ENCODE peak calls at places on chromosomes 16 and 17, in eight cellular contexts. Q is left lung; Y is NT2/D1; U is fibroblast of mammary gland; D is bronchial epithelial cell; O is H1; F is fibroblast of villous mesenchyme; R is CD8-positive, alpha-beta T cell. J is an unnamed sample.
A peak's percentile ranks its signal among the peaks of the same experiment; 100 is the strongest.

GRCh38 chr16:914453-914852 is 56.3 kb downstream of the LMF1 start:
- DNase-seq in Q (no peak), Y (no peak), U (peak; percentile 14), D (peak; percentile 6), O (no peak), F (no peak), R (no peak), J (peak; percentile 99)

GRCh38 chr17:41324180-41325075 is 8.9 kb upstream of the KRTAP17-1 start:
- DNase-seq in Q (no peak), Y (peak; percentile 16), U (peak; percentile 8), D (peak; percentile 50), O (peak; percentile 61), F (peak; percentile 12), R (no peak), J (peak; percentile 77)

GRCh38 chr17:32626371-32626770 is 139.6 kb downstream of the CDK5R1 start:
- DNase-seq in Q (no peak), Y (no peak), U (no peak), D (no peak), O (no peak), F (no peak), R (no peak), J (no peak)

GRCh38 chr16:971582-971905 is 760 bp upstream of the LMF1 start:
- DNase-seq in Q (no peak), Y (no peak), U (no peak), D (no peak), O (no peak), F (no peak), R (no peak), J (no peak)

GRCh38 chr17:7354262-7354781 is 634 bp upstream of the TMEM95 start:
- DNase-seq in Q (peak; percentile 27), Y (no peak), U (peak; percentile 66), D (peak; percentile 100), O (no peak), F (peak; percentile 21), R (no peak), J (no peak)

GRCh38 chr17:2689411-2690164 is 22.0 kb downstream of the CLUH start:
- DNase-seq in Q (peak; percentile 79), Y (no peak), U (no peak), D (no peak), O (peak; percentile 55), F (no peak), R (peak; percentile 63), J (peak; percentile 72)

GRCh38 chr17:71845354-71845753 is 275.5 kb upstream of the SOX9 start:
- DNase-seq in Q (no peak), Y (no peak), U (no peak), D (no peak), O (no peak), F (no peak), R (no peak), J (no peak)

GRCh38 chr17:34306466-34306865 is 12.8 kb upstream of the CCL8 start:
- DNase-seq in Q (no peak), Y (no peak), U (peak; percentile 92), D (peak; percentile 71), O (peak; percentile 51), F (peak; percentile 57), R (no peak), J (peak; percentile 55)

GRCh38 chr17:22268214-22268911 is 576.0 kb downstream of the KCNJ18 start:
- DNase-seq in Q (no peak), Y (no peak), U (no peak), D (no peak), O (no peak), F (no peak), R (no peak), J (peak; percentile 88)

DNA sequence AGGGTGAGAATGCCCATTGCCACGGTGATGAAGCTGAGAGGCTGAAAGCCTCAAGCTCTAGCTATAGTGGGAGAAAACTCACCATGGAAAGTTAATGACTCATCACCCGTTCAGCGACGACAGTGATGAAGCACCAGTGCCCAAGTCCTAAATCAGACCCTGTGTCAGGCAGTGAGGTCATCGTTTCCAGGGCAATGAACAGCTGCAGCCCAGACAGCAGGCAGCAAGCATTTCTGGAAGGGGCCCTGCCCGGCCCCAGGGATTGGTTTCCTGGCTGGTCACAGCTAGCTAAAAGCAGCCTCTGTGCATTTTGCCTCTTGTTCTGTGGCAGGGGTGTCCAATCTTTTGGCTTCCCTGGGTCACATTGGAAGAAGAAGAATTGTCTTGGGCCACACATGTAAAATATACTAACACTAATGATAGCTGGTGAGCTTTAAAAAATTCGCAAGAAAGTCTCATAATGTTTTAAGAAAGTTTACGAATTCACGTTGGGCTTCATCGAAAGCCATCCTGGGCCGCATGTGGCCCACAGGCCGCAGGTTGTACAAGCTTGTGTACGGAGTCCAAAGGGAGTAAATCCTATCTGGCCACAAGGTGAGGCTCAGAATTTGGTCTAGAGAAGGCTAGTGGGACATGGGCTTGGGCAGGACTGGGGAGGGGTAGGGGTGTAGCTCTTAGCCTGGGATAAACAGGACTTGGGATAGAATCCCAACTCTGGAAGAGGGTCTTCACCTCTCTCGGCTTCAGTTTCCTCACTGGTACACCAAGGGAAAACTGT is 40.6 kb downstream of the MIS12 start:
- DNase-seq in Q (no peak), Y (no peak), U (peak; percentile 97), D (peak; percentile 94), O (no peak), F (peak; percentile 97), R (no peak), J (no peak)
- H3K4me3 ChIP-seq in Q (no peak overlapping the region), Y (no peak overlapping the region), U (no peak overlapping the region), D (no peak overlapping the region), O (no peak overlapping the region), F (no peak overlapping the region), R (no peak overlapping the region), J (no peak overlapping the region)

GRCh38 chr16:84475643-84476240 is 28.7 kb downstream of the MEAK7 start:
- DNase-seq in Q (no peak), Y (no peak), U (no peak), D (no peak), O (peak; percentile 31), F (no peak), R (peak; percentile 47), J (no peak)

GRCh38 chr16:84467709-84468108 is 36.8 kb downstream of the MEAK7 start:
- DNase-seq in Q (no peak), Y (no peak), U (no peak), D (no peak), O (no peak), F (no peak), R (no peak), J (no peak)

GRCh38 chr16:84467256-84467655 is 37.2 kb downstream of the MEAK7 start:
- DNase-seq in Q (no peak), Y (no peak), U (no peak), D (peak; percentile 79), O (no peak), F (no peak), R (peak; percentile 9), J (peak; percentile 52)

GRCh38 chr16:84471966-84472365 is 32.5 kb downstream of the MEAK7 start:
- DNase-seq in Q (no peak), Y (no peak), U (no peak), D (no peak), O (no peak), F (no peak), R (peak; percentile 31), J (no peak)

DNA sequence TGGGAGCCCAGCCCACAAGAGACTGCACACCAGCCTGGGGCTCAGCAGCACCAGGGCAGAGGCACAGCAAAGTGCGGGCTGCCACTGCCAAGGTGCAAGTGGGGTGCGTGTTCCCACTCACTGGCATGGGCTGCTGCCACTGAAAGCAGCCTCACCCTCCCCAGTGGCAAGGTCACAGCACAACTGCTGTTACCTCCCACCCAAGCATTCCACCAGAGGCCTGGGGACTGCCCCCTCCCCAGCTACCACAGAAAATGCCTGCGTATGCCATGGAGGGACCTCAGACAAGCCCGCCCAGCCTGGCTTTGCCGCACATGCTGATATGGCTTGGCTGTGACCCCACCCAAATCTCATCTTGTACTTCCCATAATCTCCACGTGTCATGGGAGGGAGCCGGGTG is 33.1 kb downstream of the MEAK7 start:
- DNase-seq in Q (no peak), Y (no peak), U (no peak), D (no peak), O (no peak), F (no peak), R (peak; percentile 15), J (no peak)
- H3K4me3 ChIP-seq in Q (no peak overlapping the region), Y (no peak overlapping the region), U (no peak overlapping the region), D (no peak overlapping the region), O (no peak overlapping the region), F (no peak overlapping the region), R (no peak overlapping the region), J (no peak overlapping the region)

GRCh38 chr17:79852748-79853147 is 13.5 kb upstream of the CBX4 start:
- DNase-seq in Q (no peak), Y (no peak), U (peak; percentile 50), D (peak; percentile 76), O (no peak), F (peak; percentile 74), R (no peak), J (no peak)
- H3K4me3 ChIP-seq in Q (peak overlapping the region; percentile 12), Y (no peak overlapping the region), U (peak overlapping the region; percentile 9), D (peak overlapping the region; percentile 23), O (no peak overlapping the region), F (peak overlapping the region; percentile 42), R (no peak overlapping the region), J (no peak overlapping the region)

GRCh38 chr16:67846320-67847063 is at the start of gene NUTF2:
- DNase-seq in Q (peak; percentile 97), Y (peak; percentile 98), U (peak; percentile 88), D (peak; percentile 77), O (peak; percentile 98), F (peak; percentile 95), R (peak; percentile 97), J (no peak)

GRCh38 chr16:67844441-67844840 is 2.3 kb upstream of the NUTF2 start:
- DNase-seq in Q (no peak), Y (no peak), U (peak; percentile 39), D (peak; percentile 69), O (no peak), F (peak; percentile 30), R (no peak), J (no peak)

GRCh38 chr16:67846063-67846319 is 742 bp upstream of the NUTF2 start:
- DNase-seq in Q (no peak), Y (no peak), U (no peak), D (no peak), O (no peak), F (no peak), R (no peak), J (no peak)

GRCh38 chr16:67847064-67847861 is at the start of gene CENPT:
- DNase-seq in Q (peak; percentile 91), Y (no peak), U (peak; percentile 36), D (peak; percentile 87), O (peak; percentile 69), F (peak; percentile 63), R (no peak), J (no peak)

DNA sequence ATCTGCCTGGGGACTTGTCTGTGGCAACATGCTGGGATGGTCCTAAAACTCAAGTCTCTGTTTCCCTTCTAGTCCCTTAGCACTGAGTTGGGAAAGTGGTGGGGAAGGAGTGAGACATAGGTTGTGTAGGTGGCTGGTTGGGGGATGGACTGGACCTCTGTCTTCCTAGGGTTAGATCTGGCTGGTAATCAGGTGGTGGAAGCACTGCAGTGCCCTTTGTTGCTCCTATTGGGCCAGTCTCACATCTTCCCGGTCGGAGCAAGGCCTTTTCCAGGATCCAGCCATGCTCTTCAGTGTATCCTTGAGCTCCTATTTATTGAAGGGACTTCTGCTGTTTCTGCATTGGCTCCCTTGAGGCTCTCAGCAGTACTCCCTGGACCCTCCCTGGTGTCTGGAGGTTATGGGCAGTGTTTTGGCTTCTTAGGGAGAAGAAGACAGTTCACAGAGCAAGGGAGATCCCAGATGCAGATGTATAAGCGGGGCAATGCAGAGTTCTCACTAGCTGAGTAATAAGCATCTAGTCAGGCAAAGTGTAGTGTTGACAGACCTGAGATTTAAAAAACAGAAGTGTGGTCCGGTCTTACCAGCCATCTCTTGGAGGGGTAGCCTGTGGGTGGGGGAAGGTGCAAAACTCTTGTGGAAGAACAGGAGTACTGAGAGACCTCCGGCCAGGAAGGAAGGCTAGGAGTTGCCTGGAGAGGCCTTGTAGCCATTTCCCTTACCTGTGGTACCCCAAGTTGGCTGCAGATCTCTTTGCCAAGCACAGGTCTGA is 1.3 kb upstream of the NUTF2 start:
- DNase-seq in Q (no peak), Y (no peak), U (no peak), D (no peak), O (no peak), F (no peak), R (no peak), J (no peak)
- H3K4me3 ChIP-seq in Q (peak overlapping the region; percentile 98), Y (peak overlapping the region; percentile 94), U (no peak overlapping the region), D (peak overlapping the region; percentile 93), O (peak overlapping the region; percentile 67), F (peak overlapping the region; percentile 91), R (peak overlapping the region; percentile 97), J (peak overlapping the region; percentile 79)

J was measured in vagina.